ENCODE peak calls at places on chromosomes 5 and 9, in six cellular contexts. One of them, this sample, is unnamed.

GRCh38 chr5:80975065-80975464 is 14.9 kb downstream of the RASGRF2 start:
- DNase-seq in GM12878: no peak
- DNase-seq in GM23338: no peak
- DNase-seq in HCT116: no peak
- DNase-seq in HepG2: peak; percentile 31
- DNase-seq in K562: no peak
- DNase-seq in this sample: no peak

GRCh38 chr5:146703899-146704298 is 174.7 kb downstream of the PPP2R2B start:
- DNase-seq in GM12878: no peak
- DNase-seq in GM23338: no peak
- DNase-seq in HCT116: no peak
- DNase-seq in HepG2: no peak
- DNase-seq in K562: no peak
- DNase-seq in this sample: no peak

GRCh38 chr5:126917918-126918623 is 112.3 kb downstream of the MARCHF3 start:
- DNase-seq in GM12878: no peak
- DNase-seq in GM23338: peak; percentile 67
- DNase-seq in HCT116: no peak
- DNase-seq in HepG2: no peak
- DNase-seq in K562: peak; percentile 22
- DNase-seq in this sample: no peak

GRCh38 chr9:36551868-36552267 is 20.8 kb upstream of the MELK start:
- DNase-seq in GM12878: peak; percentile 59
- DNase-seq in GM23338: no peak
- DNase-seq in HCT116: no peak
- DNase-seq in HepG2: no peak
- DNase-seq in K562: no peak
- DNase-seq in this sample: no peak

GRCh38 chr5:16628376-16628775 is 11.6 kb upstream of the RETREG1 start:
- DNase-seq in GM12878: no peak
- DNase-seq in GM23338: no peak
- DNase-seq in HCT116: no peak
- DNase-seq in HepG2: no peak
- DNase-seq in K562: no peak
- DNase-seq in this sample: no peak

GRCh38 chr9:134007571-134007970 is 15.4 kb upstream of the VAV2 start:
- DNase-seq in GM12878: no peak
- DNase-seq in GM23338: no peak
- DNase-seq in HCT116: no peak
- DNase-seq in HepG2: no peak
- DNase-seq in K562: no peak
- DNase-seq in this sample: no peak

GRCh38 chr5:17833336-17833735 is 199.1 kb downstream of the TAF11L14 start:
- DNase-seq in GM12878: no peak
- DNase-seq in GM23338: no peak
- DNase-seq in HCT116: no peak
- DNase-seq in HepG2: no peak
- DNase-seq in K562: no peak
- DNase-seq in this sample: no peak

GRCh38 chr5:140118294-140118936 is 4.5 kb downstream of the PURA start:
- DNase-seq in GM12878: no peak
- DNase-seq in GM23338: peak; percentile 47
- DNase-seq in HCT116: no peak
- DNase-seq in HepG2: no peak
- DNase-seq in K562: no peak
- DNase-seq in this sample: no peak

GRCh38 chr9:134971196-134971595 is 53.5 kb upstream of the FCN1 start:
- DNase-seq in GM12878: no peak
- DNase-seq in GM23338: no peak
- DNase-seq in HCT116: no peak
- DNase-seq in HepG2: no peak
- DNase-seq in K562: no peak
- DNase-seq in this sample: no peak

GRCh38 chr9:37174247-37174646 is 53.9 kb downstream of the ZCCHC7 start:
- DNase-seq in GM12878: no peak
- DNase-seq in GM23338: no peak
- DNase-seq in HCT116: no peak
- DNase-seq in HepG2: no peak
- DNase-seq in K562: no peak
- DNase-seq in this sample: no peak

GRCh38 chr9:121822093-121823085 is 171.0 kb downstream of the DAB2IP start:
- DNase-seq in GM12878: no peak
- DNase-seq in GM23338: no peak
- DNase-seq in HCT116: no peak
- DNase-seq in HepG2: no peak
- DNase-seq in K562: no peak
- DNase-seq in this sample: no peak

GRCh38 chr9:136920832-136921231 is 23.7 kb downstream of the FBXW5 start:
- DNase-seq in GM12878: no peak
- DNase-seq in GM23338: no peak
- DNase-seq in HCT116: no peak
- DNase-seq in HepG2: no peak
- DNase-seq in K562: no peak
- DNase-seq in this sample: no peak

GRCh38 chr5:72860499-72860898 is 44.0 kb downstream of the TNPO1 start:
- DNase-seq in GM12878: no peak
- DNase-seq in GM23338: no peak
- DNase-seq in HCT116: no peak
- DNase-seq in HepG2: no peak
- DNase-seq in K562: no peak
- DNase-seq in this sample: no peak

GRCh38 chr5:131171276-131171815 is 602 bp downstream of the LYRM7 start:
- DNase-seq in GM12878: no peak
- DNase-seq in GM23338: peak; percentile 41
- DNase-seq in HCT116: no peak
- DNase-seq in HepG2: peak; percentile 27
- DNase-seq in K562: no peak
- DNase-seq in this sample: no peak

GRCh38 chr5:20087299-20087698 is 99.3 kb upstream of the CDH18 start:
- DNase-seq in GM12878: no peak
- DNase-seq in GM23338: no peak
- DNase-seq in HCT116: no peak
- DNase-seq in HepG2: no peak
- DNase-seq in K562: no peak
- DNase-seq in this sample: no peak

GRCh38 chr9:105681724-105682123 is 12.6 kb upstream of the TMEM38B start:
- DNase-seq in GM12878: no peak
- DNase-seq in GM23338: no peak
- DNase-seq in HCT116: no peak
- DNase-seq in HepG2: no peak
- DNase-seq in K562: peak; percentile 68
- DNase-seq in this sample: no peak

GRCh38 chr5:32413466-32414263 is 30.9 kb downstream of the ZFR start:
- DNase-seq in GM12878: no peak
- DNase-seq in GM23338: no peak
- DNase-seq in HCT116: no peak
- DNase-seq in HepG2: no peak
- DNase-seq in K562: no peak
- DNase-seq in this sample: no peak

GRCh38 chr5:60810036-60810435 is 34.0 kb downstream of the ELOVL7 start:
- DNase-seq in GM12878: no peak
- DNase-seq in GM23338: no peak
- DNase-seq in HCT116: no peak
- DNase-seq in HepG2: no peak
- DNase-seq in K562: no peak
- DNase-seq in this sample: no peak

GRCh38 chr5:61498121-61498520 is 166.1 kb downstream of the ZSWIM6 start:
- DNase-seq in GM12878: no peak
- DNase-seq in GM23338: no peak
- DNase-seq in HCT116: no peak
- DNase-seq in HepG2: no peak
- DNase-seq in K562: no peak
- DNase-seq in this sample: no peak

GRCh38 chr5:56656816-56657740 is 158.3 kb upstream of the MAP3K1 start:
- DNase-seq in GM12878: no peak
- DNase-seq in GM23338: no peak
- DNase-seq in HCT116: no peak
- DNase-seq in HepG2: no peak
- DNase-seq in K562: no peak
- DNase-seq in this sample: no peak

GRCh38 chr9:79895232-79895631 is 323.5 kb downstream of the TLE4 start:
- DNase-seq in GM12878: no peak
- DNase-seq in GM23338: no peak
- DNase-seq in HCT116: no peak
- DNase-seq in HepG2: no peak
- DNase-seq in K562: no peak
- DNase-seq in this sample: no peak

GRCh38 chr9:100196215-100196614 is 97.2 kb downstream of the INVS start:
- DNase-seq in GM12878: no peak
- DNase-seq in GM23338: no peak
- DNase-seq in HCT116: no peak
- DNase-seq in HepG2: no peak
- DNase-seq in K562: no peak
- DNase-seq in this sample: no peak

GRCh38 chr5:859391-859790 is 8.6 kb upstream of the ZDHHC11 start:
- DNase-seq in GM12878: no peak
- DNase-seq in GM23338: no peak
- DNase-seq in HCT116: no peak
- DNase-seq in HepG2: no peak
- DNase-seq in K562: no peak
- DNase-seq in this sample: no peak

GRCh38 chr9:129306318-129306973 is 128.4 kb upstream of the IER5L start:
- DNase-seq in GM12878: no peak
- DNase-seq in GM23338: no peak
- DNase-seq in HCT116: no peak
- DNase-seq in HepG2: no peak
- DNase-seq in K562: no peak
- DNase-seq in this sample: no peak

GRCh38 chr5:38212307-38212706 is 46.1 kb upstream of the EGFLAM start:
- DNase-seq in GM12878: no peak
- DNase-seq in GM23338: no peak
- DNase-seq in HCT116: no peak
- DNase-seq in HepG2: no peak
- DNase-seq in K562: no peak
- DNase-seq in this sample: no peak

GRCh38 chr5:111237470-111237869 is 13.3 kb downstream of the CAMK4 start:
- DNase-seq in GM12878: no peak
- DNase-seq in GM23338: no peak
- DNase-seq in HCT116: no peak
- DNase-seq in HepG2: no peak
- DNase-seq in K562: no peak
- DNase-seq in this sample: no peak

GRCh38 chr9:129884220-129885017 is 49.2 kb downstream of the USP20 start:
- DNase-seq in GM12878: peak; percentile 83
- DNase-seq in GM23338: peak; percentile 97
- DNase-seq in HCT116: peak; percentile 64
- DNase-seq in HepG2: peak; percentile 66
- DNase-seq in K562: peak; percentile 95
- DNase-seq in this sample: peak; percentile 96

GRCh38 chr9:131633491-131634031 is 88.2 kb downstream of the PRRT1B start:
- DNase-seq in GM12878: no peak
- DNase-seq in GM23338: no peak
- DNase-seq in HCT116: no peak
- DNase-seq in HepG2: no peak
- DNase-seq in K562: no peak
- DNase-seq in this sample: no peak

GRCh38 chr5:151095341-151096000 is 14.6 kb upstream of the TNIP1 start:
- DNase-seq in GM12878: no peak
- DNase-seq in GM23338: no peak
- DNase-seq in HCT116: no peak
- DNase-seq in HepG2: no peak
- DNase-seq in K562: peak; percentile 30
- DNase-seq in this sample: no peak

GRCh38 chr5:172178301-172179031 is 9.6 kb downstream of the STK10 start:
- DNase-seq in GM12878: no peak
- DNase-seq in GM23338: no peak
- DNase-seq in HCT116: no peak
- DNase-seq in HepG2: no peak
- DNase-seq in K562: peak; percentile 64
- DNase-seq in this sample: no peak

GRCh38 chr5:172173771-172174170 is 14.3 kb downstream of the STK10 start:
- DNase-seq in GM12878: no peak
- DNase-seq in GM23338: no peak
- DNase-seq in HCT116: no peak
- DNase-seq in HepG2: no peak
- DNase-seq in K562: no peak
- DNase-seq in this sample: peak; percentile 63

GRCh38 chr5:172177232-172177631 is 10.8 kb downstream of the STK10 start:
- DNase-seq in GM12878: no peak
- DNase-seq in GM23338: no peak
- DNase-seq in HCT116: no peak
- DNase-seq in HepG2: no peak
- DNase-seq in K562: no peak
- DNase-seq in this sample: no peak

GRCh38 chr5:172172912-172173591 is 15.0 kb downstream of the STK10 start:
- DNase-seq in GM12878: no peak
- DNase-seq in GM23338: no peak
- DNase-seq in HCT116: no peak
- DNase-seq in HepG2: no peak
- DNase-seq in K562: no peak
- DNase-seq in this sample: no peak

DNA sequence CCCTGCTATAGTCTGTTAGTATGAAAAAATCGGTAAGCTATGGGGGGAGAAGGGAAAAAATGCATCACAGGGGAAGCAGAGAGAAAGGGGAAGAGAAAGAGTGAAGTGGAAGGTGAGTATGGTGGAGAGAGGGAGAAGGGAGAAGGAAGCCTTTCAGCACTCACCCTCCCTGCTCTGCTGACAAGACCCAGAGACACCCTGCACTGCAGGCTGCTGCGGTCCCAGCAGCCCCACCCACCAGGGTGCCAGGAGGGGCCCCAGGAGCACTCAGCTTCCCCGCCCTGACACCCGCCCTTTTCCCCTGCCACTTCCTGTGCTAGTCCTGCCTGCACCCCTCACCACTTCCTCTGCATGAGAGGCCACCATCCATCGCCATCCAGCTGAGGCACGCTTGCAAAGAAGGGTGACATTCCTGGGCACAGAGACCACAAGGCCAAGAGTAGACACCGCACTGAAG is 12.7 kb downstream of the STK10 start:
- DNase-seq in GM12878: peak; percentile 75
- DNase-seq in GM23338: no peak
- DNase-seq in HCT116: no peak
- DNase-seq in HepG2: peak; percentile 25
- DNase-seq in K562: peak; percentile 43
- DNase-seq in this sample: peak; percentile 91
- H3K4me3 ChIP-seq in GM12878: peak overlapping the region; percentile 69
- H3K4me3 ChIP-seq in GM23338: no peak overlapping the region
- H3K4me3 ChIP-seq in HCT116: peak overlapping the region; percentile 4
- H3K4me3 ChIP-seq in HepG2: no peak overlapping the region
- H3K4me3 ChIP-seq in K562: no peak overlapping the region
- H3K4me3 ChIP-seq in this sample: peak overlapping the region; percentile 42

GRCh38 chr5:40518511-40518917 is 161.2 kb upstream of the PTGER4 start:
- DNase-seq in GM12878: no peak
- DNase-seq in GM23338: no peak
- DNase-seq in HCT116: peak; percentile 56
- DNase-seq in HepG2: no peak
- DNase-seq in K562: no peak
- DNase-seq in this sample: no peak
- TF ChIP-seq REST in GM12878: no peak
- TF ChIP-seq REST in GM23338: no peak
- TF ChIP-seq REST in HCT116: no peak
- TF ChIP-seq REST in HepG2: no peak
- TF ChIP-seq REST in K562: no peak
- TF ChIP-seq REST in this sample: no peak

GRCh38 chr5:115168829-115169391 is 798 bp downstream of the TRIM36 start:
- DNase-seq in GM12878: no peak
- DNase-seq in GM23338: peak; percentile 66
- DNase-seq in HCT116: no peak
- DNase-seq in HepG2: no peak
- DNase-seq in K562: peak; percentile 22
- DNase-seq in this sample: no peak
- H3K27me3 ChIP-seq in GM12878: peaks cover 2% of the 10 kb centered on the region
- H3K27me3 ChIP-seq in GM23338: peaks cover 45% of the 10 kb centered on the region
- H3K27me3 ChIP-seq in HCT116: no peaks in the 10 kb centered on the region
- H3K27me3 ChIP-seq in HepG2: peaks cover 13% of the 10 kb centered on the region
- H3K27me3 ChIP-seq in K562: no peaks in the 10 kb centered on the region
- H3K27me3 ChIP-seq in this sample: no peaks in the 10 kb centered on the region

GRCh38 chr9:95515272-95516113 is 1.3 kb downstream of the PTCH1 start:
- DNase-seq in GM12878: no peak
- DNase-seq in GM23338: peak; percentile 73
- DNase-seq in HCT116: no peak
- DNase-seq in HepG2: no peak
- DNase-seq in K562: no peak
- DNase-seq in this sample: no peak
- H3K4me3 ChIP-seq in GM12878: no peak overlapping the region
- H3K4me3 ChIP-seq in GM23338: peak overlapping the region; percentile 87
- H3K4me3 ChIP-seq in HCT116: peak overlapping the region; percentile 17
- H3K4me3 ChIP-seq in HepG2: peak overlapping the region; percentile 41
- H3K4me3 ChIP-seq in K562: peak overlapping the region; percentile 63
- H3K4me3 ChIP-seq in this sample: no peak overlapping the region